ENCODE peak calls at places on chromosomes 2 and 18, in seven cellular contexts. One of them, this sample, is unnamed.

GRCh38 chr2:227310756-227311110 is 14.3 kb upstream of the MFF start:
- DNase-seq in neural progenitor cell: no peak
- DNase-seq in BJ: no peak
- DNase-seq in upper lobe of right lung: no peak
- DNase-seq in fibroblast of mammary gland: no peak
- DNase-seq in CD8-positive, alpha-beta memory T cell: no peak
- DNase-seq in NT2/D1: no peak
- DNase-seq in this sample: no peak

GRCh38 chr2:43417296-43417695 is 178.5 kb downstream of the THADA start:
- DNase-seq in CD8-positive, alpha-beta memory T cell: no peak
- DNase-seq in fibroblast of mammary gland: no peak
- DNase-seq in NT2/D1: no peak
- DNase-seq in BJ: no peak
- DNase-seq in neural progenitor cell: no peak
- DNase-seq in upper lobe of right lung: no peak
- DNase-seq in this sample: no peak

GRCh38 chr2:198657520-198658121 is 800.1 kb downstream of the SATB2 start:
- DNase-seq in BJ: no peak
- DNase-seq in upper lobe of right lung: no peak
- DNase-seq in neural progenitor cell: peak
- DNase-seq in CD8-positive, alpha-beta memory T cell: no peak
- DNase-seq in fibroblast of mammary gland: peak
- DNase-seq in NT2/D1: peak
- DNase-seq in this sample: no peak

GRCh38 chr2:214543386-214543955 is 132.6 kb downstream of the VWC2L start:
- DNase-seq in upper lobe of right lung: no peak
- DNase-seq in neural progenitor cell: no peak
- DNase-seq in fibroblast of mammary gland: peak
- DNase-seq in NT2/D1: no peak
- DNase-seq in BJ: no peak
- DNase-seq in CD8-positive, alpha-beta memory T cell: no peak
- DNase-seq in this sample: no peak

GRCh38 chr18:80171190-80171872 is 62.3 kb downstream of the ADNP2 start:
- DNase-seq in CD8-positive, alpha-beta memory T cell: peak
- DNase-seq in neural progenitor cell: peak
- DNase-seq in NT2/D1: no peak
- DNase-seq in BJ: no peak
- DNase-seq in fibroblast of mammary gland: peak
- DNase-seq in upper lobe of right lung: peak
- DNase-seq in this sample: no peak

GRCh38 chr2:45889620-45890019 is 238.1 kb downstream of the PRKCE start:
- DNase-seq in CD8-positive, alpha-beta memory T cell: no peak
- DNase-seq in NT2/D1: no peak
- DNase-seq in fibroblast of mammary gland: peak
- DNase-seq in BJ: no peak
- DNase-seq in neural progenitor cell: no peak
- DNase-seq in upper lobe of right lung: no peak
- DNase-seq in this sample: no peak

GRCh38 chr2:157325786-157326185 is at the start of gene ERMN:
- DNase-seq in fibroblast of mammary gland: no peak
- DNase-seq in neural progenitor cell: peak
- DNase-seq in CD8-positive, alpha-beta memory T cell: no peak
- DNase-seq in upper lobe of right lung: no peak
- DNase-seq in BJ: no peak
- DNase-seq in NT2/D1: peak
- DNase-seq in this sample: no peak

GRCh38 chr2:156708051-156708450 is 271.9 kb downstream of the GPD2 start:
- DNase-seq in neural progenitor cell: no peak
- DNase-seq in CD8-positive, alpha-beta memory T cell: no peak
- DNase-seq in NT2/D1: no peak
- DNase-seq in fibroblast of mammary gland: peak
- DNase-seq in upper lobe of right lung: no peak
- DNase-seq in BJ: no peak
- DNase-seq in this sample: no peak

GRCh38 chr2:133817680-133818566 is 249.7 kb upstream of the NCKAP5 start:
- DNase-seq in CD8-positive, alpha-beta memory T cell: no peak
- DNase-seq in BJ: peak
- DNase-seq in NT2/D1: no peak
- DNase-seq in fibroblast of mammary gland: peak
- DNase-seq in upper lobe of right lung: no peak
- DNase-seq in neural progenitor cell: no peak
- DNase-seq in this sample: no peak

GRCh38 chr2:233469261-233470006 is 97.1 kb downstream of the USP40 start:
- DNase-seq in CD8-positive, alpha-beta memory T cell: peak
- DNase-seq in neural progenitor cell: no peak
- DNase-seq in BJ: no peak
- DNase-seq in fibroblast of mammary gland: no peak
- DNase-seq in NT2/D1: no peak
- DNase-seq in upper lobe of right lung: peak
- DNase-seq in this sample: no peak

GRCh38 chr2:71952572-71953188 is 195.0 kb downstream of the CYP26B1 start:
- DNase-seq in NT2/D1: no peak
- DNase-seq in BJ: no peak
- DNase-seq in fibroblast of mammary gland: no peak
- DNase-seq in CD8-positive, alpha-beta memory T cell: no peak
- DNase-seq in neural progenitor cell: no peak
- DNase-seq in upper lobe of right lung: no peak
- DNase-seq in this sample: no peak

GRCh38 chr2:24077879-24078278 is 1.8 kb upstream of the SF3B6 start:
- DNase-seq in neural progenitor cell: no peak
- DNase-seq in CD8-positive, alpha-beta memory T cell: no peak
- DNase-seq in NT2/D1: no peak
- DNase-seq in BJ: no peak
- DNase-seq in fibroblast of mammary gland: no peak
- DNase-seq in upper lobe of right lung: no peak
- DNase-seq in this sample: no peak

GRCh38 chr18:46156124-46156745 is 52.0 kb downstream of the HAUS1 start:
- DNase-seq in NT2/D1: no peak
- DNase-seq in upper lobe of right lung: no peak
- DNase-seq in fibroblast of mammary gland: no peak
- DNase-seq in neural progenitor cell: no peak
- DNase-seq in CD8-positive, alpha-beta memory T cell: no peak
- DNase-seq in BJ: no peak
- DNase-seq in this sample: no peak

GRCh38 chr2:168912466-168913170 is 11.5 kb downstream of the G6PC2 start:
- DNase-seq in NT2/D1: no peak
- DNase-seq in fibroblast of mammary gland: peak
- DNase-seq in neural progenitor cell: peak
- DNase-seq in BJ: no peak
- DNase-seq in upper lobe of right lung: no peak
- DNase-seq in CD8-positive, alpha-beta memory T cell: no peak
- DNase-seq in this sample: no peak

GRCh38 chr2:203436496-203436895 is 98.6 kb downstream of the RAPH1 start:
- DNase-seq in neural progenitor cell: no peak
- DNase-seq in BJ: no peak
- DNase-seq in fibroblast of mammary gland: no peak
- DNase-seq in upper lobe of right lung: no peak
- DNase-seq in CD8-positive, alpha-beta memory T cell: no peak
- DNase-seq in NT2/D1: no peak
- DNase-seq in this sample: no peak

GRCh38 chr2:203431391-203432185 is 103.4 kb downstream of the ABI2 start:
- DNase-seq in upper lobe of right lung: no peak
- DNase-seq in NT2/D1: no peak
- DNase-seq in neural progenitor cell: no peak
- DNase-seq in fibroblast of mammary gland: peak
- DNase-seq in CD8-positive, alpha-beta memory T cell: no peak
- DNase-seq in BJ: no peak
- DNase-seq in this sample: no peak

GRCh38 chr2:203437516-203437915 is 97.6 kb downstream of the RAPH1 start:
- DNase-seq in BJ: no peak
- DNase-seq in fibroblast of mammary gland: peak
- DNase-seq in CD8-positive, alpha-beta memory T cell: no peak
- DNase-seq in upper lobe of right lung: no peak
- DNase-seq in NT2/D1: no peak
- DNase-seq in neural progenitor cell: no peak
- DNase-seq in this sample: no peak

GRCh38 chr2:203438528-203438927 is 96.6 kb downstream of the RAPH1 start:
- DNase-seq in BJ: no peak
- DNase-seq in upper lobe of right lung: no peak
- DNase-seq in NT2/D1: no peak
- DNase-seq in neural progenitor cell: no peak
- DNase-seq in CD8-positive, alpha-beta memory T cell: no peak
- DNase-seq in fibroblast of mammary gland: no peak
- DNase-seq in this sample: no peak

DNA sequence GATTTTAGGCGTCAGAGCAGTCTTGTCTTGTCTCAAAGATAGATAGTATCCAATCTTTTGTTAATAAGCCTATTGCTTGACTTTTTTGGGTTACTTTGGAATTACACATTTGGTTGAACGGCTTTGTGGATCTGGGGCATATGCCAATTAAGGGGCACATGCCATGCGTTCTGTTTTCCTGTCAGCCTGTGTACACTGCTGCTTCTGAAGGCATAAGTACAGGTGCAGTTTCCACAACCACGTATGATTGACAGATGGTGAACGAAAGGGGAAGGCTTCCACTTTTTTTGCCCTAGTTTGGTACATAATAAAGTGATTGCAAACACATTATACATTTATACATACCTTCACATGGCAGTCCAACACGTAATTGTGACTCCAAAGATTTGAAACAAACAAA is 102.3 kb downstream of the RAPH1 start:
- DNase-seq in upper lobe of right lung: no peak
- DNase-seq in CD8-positive, alpha-beta memory T cell: no peak
- DNase-seq in BJ: no peak
- DNase-seq in NT2/D1: no peak
- DNase-seq in fibroblast of mammary gland: no peak
- DNase-seq in neural progenitor cell: no peak
- DNase-seq in this sample: no peak
- H3K4me3 ChIP-seq in upper lobe of right lung: no peak
- H3K4me3 ChIP-seq in CD8-positive, alpha-beta memory T cell: no peak
- H3K4me3 ChIP-seq in BJ: no peak
- H3K4me3 ChIP-seq in NT2/D1: no peak
- H3K4me3 ChIP-seq in fibroblast of mammary gland: no peak
- H3K4me3 ChIP-seq in neural progenitor cell: no peak
- H3K4me3 ChIP-seq in this sample: no peak

GRCh38 chr2:70789304-70790078 is 952 bp downstream of the FIGLA start:
- DNase-seq in neural progenitor cell: peak
- DNase-seq in CD8-positive, alpha-beta memory T cell: peak
- DNase-seq in upper lobe of right lung: peak
- DNase-seq in fibroblast of mammary gland: peak
- DNase-seq in BJ: no peak
- DNase-seq in NT2/D1: peak
- DNase-seq in this sample: peak
- H3K4me3 ChIP-seq in neural progenitor cell: peak
- H3K4me3 ChIP-seq in CD8-positive, alpha-beta memory T cell: peak
- H3K4me3 ChIP-seq in upper lobe of right lung: peak
- H3K4me3 ChIP-seq in fibroblast of mammary gland: no peak
- H3K4me3 ChIP-seq in BJ: no peak
- H3K4me3 ChIP-seq in NT2/D1: peak
- H3K4me3 ChIP-seq in this sample: no peak

DNA sequence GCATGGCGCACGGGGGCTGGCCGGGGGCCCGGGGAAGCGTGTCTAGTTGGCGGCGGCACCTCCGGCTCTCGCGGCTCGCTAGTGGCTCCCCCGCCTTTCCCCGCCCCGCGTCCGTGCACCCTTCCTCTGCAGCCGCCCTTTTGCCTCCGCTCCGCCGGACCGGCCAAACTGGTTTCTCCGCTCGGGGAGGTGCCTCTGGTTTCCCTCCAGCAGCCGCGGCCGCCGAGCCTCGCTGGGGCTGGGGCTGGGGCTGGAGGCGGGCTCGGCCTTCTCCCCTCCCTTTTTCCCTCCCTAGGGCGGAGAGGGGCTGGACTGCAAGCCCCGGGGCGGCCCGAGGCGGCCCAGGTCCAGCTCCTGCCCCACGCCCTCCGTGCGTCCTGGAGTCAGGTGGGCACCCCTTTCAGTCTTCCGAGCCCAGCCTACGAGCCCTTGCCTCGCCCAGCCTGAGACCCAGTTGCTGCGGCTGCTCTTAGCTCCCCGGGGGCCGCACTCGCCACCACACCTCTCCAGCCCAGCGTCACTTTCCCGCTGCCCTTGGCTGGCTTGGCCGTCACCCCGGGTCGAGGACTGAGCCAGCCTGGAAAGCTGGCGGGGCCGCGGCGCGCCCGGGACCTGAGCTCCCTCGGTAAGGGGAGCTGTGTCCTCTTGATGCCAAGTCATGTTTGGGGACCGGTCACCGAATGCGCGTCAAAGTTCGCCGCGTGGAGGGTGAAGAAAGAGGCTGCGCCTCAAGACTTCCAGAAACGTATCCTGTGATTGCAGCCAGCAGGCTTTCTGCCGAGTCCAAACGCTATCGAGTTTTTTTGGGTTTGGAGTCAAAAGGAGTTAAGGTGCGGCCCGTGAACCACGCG is at the start of gene ATP8B1:
- DNase-seq in NT2/D1: no peak
- DNase-seq in upper lobe of right lung: peak
- DNase-seq in neural progenitor cell: peak
- DNase-seq in fibroblast of mammary gland: peak
- DNase-seq in CD8-positive, alpha-beta memory T cell: no peak
- DNase-seq in BJ: no peak
- DNase-seq in this sample: no peak
- H3K4me3 ChIP-seq in NT2/D1: peak
- H3K4me3 ChIP-seq in upper lobe of right lung: peak
- H3K4me3 ChIP-seq in neural progenitor cell: peak
- H3K4me3 ChIP-seq in fibroblast of mammary gland: peak
- H3K4me3 ChIP-seq in CD8-positive, alpha-beta memory T cell: no peak
- H3K4me3 ChIP-seq in BJ: peak
- H3K4me3 ChIP-seq in this sample: no peak

GRCh38 chr2:181790716-181791649 is 100.5 kb upstream of the ITPRID2 start:
- DNase-seq in fibroblast of mammary gland: peak
- DNase-seq in CD8-positive, alpha-beta memory T cell: no peak
- DNase-seq in BJ: peak
- DNase-seq in neural progenitor cell: no peak
- DNase-seq in upper lobe of right lung: no peak
- DNase-seq in NT2/D1: no peak
- DNase-seq in this sample: peak
- H3K4me3 ChIP-seq in fibroblast of mammary gland: no peak
- H3K4me3 ChIP-seq in CD8-positive, alpha-beta memory T cell: no peak
- H3K4me3 ChIP-seq in BJ: no peak
- H3K4me3 ChIP-seq in neural progenitor cell: no peak
- H3K4me3 ChIP-seq in upper lobe of right lung: no peak
- H3K4me3 ChIP-seq in NT2/D1: no peak
- H3K4me3 ChIP-seq in this sample: peak

DNA sequence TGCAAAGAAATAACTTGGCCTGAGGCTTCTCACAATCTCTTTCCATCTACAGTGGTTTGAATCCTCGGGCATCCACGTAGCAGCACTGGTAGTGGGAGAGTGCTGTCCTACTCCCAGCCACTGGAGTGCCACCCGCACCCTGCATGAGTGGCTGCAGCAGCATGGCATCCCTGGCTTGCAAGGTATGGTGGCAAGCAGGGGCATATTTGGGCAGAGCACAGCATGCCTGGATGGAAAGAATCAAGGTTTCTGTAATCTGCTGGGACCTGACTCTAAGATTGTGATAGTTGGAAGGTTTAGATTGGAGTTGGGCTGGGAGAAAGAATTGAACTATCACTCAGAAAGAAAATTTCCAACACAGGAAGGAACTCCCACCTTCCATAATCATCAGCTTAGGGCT is 4.0 kb downstream of the CAD start:
- DNase-seq in CD8-positive, alpha-beta memory T cell: no peak
- DNase-seq in BJ: no peak
- DNase-seq in neural progenitor cell: no peak
- DNase-seq in NT2/D1: no peak
- DNase-seq in upper lobe of right lung: peak
- DNase-seq in fibroblast of mammary gland: no peak
- DNase-seq in this sample: no peak
- H3K4me3 ChIP-seq in CD8-positive, alpha-beta memory T cell: no peak
- H3K4me3 ChIP-seq in BJ: no peak
- H3K4me3 ChIP-seq in neural progenitor cell: no peak
- H3K4me3 ChIP-seq in NT2/D1: no peak
- H3K4me3 ChIP-seq in upper lobe of right lung: no peak
- H3K4me3 ChIP-seq in fibroblast of mammary gland: no peak
- H3K4me3 ChIP-seq in this sample: no peak